ENCODE peak calls at places on chromosome 10, in seven cellular contexts. M is KBM-7, K is IMR-90, L is AG09309, A is fibroblast of lung, Z is CMK, G is RPMI7951. I is an unnamed sample.

GRCh38 chr10:17335065-17335464 is 107.0 kb downstream of the VIM start:
- DNase-seq in L (peak), A (peak), K (peak), Z (no peak), M (no peak), G (peak), I (no peak)

GRCh38 chr10:89295597-89295996 is 6.2 kb upstream of the IFIT2 start:
- DNase-seq in A (peak), K (peak), L (no peak), G (no peak), M (peak), Z (no peak), I (no peak)

GRCh38 chr10:123858907-123859650 is 32.5 kb downstream of the CPXM2 start:
- DNase-seq in Z (no peak), G (no peak), M (no peak), K (no peak), L (no peak), A (no peak), I (no peak)

GRCh38 chr10:46558411-46559185 is 2.1 kb upstream of the GPRIN2 start:
- DNase-seq in L (no peak), K (no peak), G (no peak), M (no peak), Z (no peak), A (no peak), I (peak)

GRCh38 chr10:7515549-7515948 is 104.7 kb upstream of the SFMBT2 start:
- DNase-seq in Z (no peak), L (no peak), G (no peak), K (no peak), M (no peak), A (no peak), I (no peak)

GRCh38 chr10:28681345-28681763 is 4.0 kb downstream of the BAMBI start:
- DNase-seq in A (peak), M (no peak), G (peak), L (no peak), K (no peak), Z (no peak), I (no peak)

GRCh38 chr10:89392974-89393373 is 551 bp downstream of the IFIT1 start:
- DNase-seq in Z (no peak), L (peak), A (peak), K (peak), G (peak), M (peak), I (no peak)

GRCh38 chr10:48792687-48793096 is 108.0 kb downstream of the WDFY4 start:
- DNase-seq in G (peak), K (peak), L (peak), M (peak), A (peak), Z (no peak), I (no peak)

GRCh38 chr10:12681250-12681649 is 320.3 kb downstream of the CCDC3 start:
- DNase-seq in K (no peak), Z (no peak), M (no peak), L (no peak), A (no peak), G (no peak), I (no peak)

GRCh38 chr10:16822726-16823360 is 5.6 kb upstream of the RSU1 start:
- DNase-seq in G (no peak), K (no peak), Z (no peak), M (no peak), A (no peak), L (no peak), I (no peak)

GRCh38 chr10:95220539-95220938 is 26.5 kb downstream of the ACSM6 start:
- DNase-seq in Z (no peak), L (no peak), K (no peak), G (no peak), M (no peak), A (no peak), I (no peak)

GRCh38 chr10:92696606-92697383 is 7.0 kb downstream of the HHEX start:
- DNase-seq in K (no peak), Z (no peak), A (no peak), M (no peak), L (no peak), G (no peak), I (no peak)

GRCh38 chr10:132098539-132099421 is 33.0 kb downstream of the JAKMIP3 start:
- DNase-seq in A (no peak), Z (no peak), G (no peak), K (no peak), L (no peak), M (no peak), I (no peak)

GRCh38 chr10:133365461-133366129 is 7.6 kb downstream of the ECHS1 start:
- DNase-seq in L (no peak), A (no peak), K (no peak), G (no peak), M (no peak), Z (no peak), I (no peak)

GRCh38 chr10:104591451-104591850 is 49.6 kb upstream of the SORCS3 start:
- DNase-seq in G (no peak), A (no peak), L (no peak), Z (no peak), K (no peak), M (no peak), I (no peak)

GRCh38 chr10:110216240-110216639 is 8.8 kb downstream of the MXI1 start:
- DNase-seq in L (no peak), G (no peak), M (no peak), K (no peak), Z (no peak), A (no peak), I (no peak)

GRCh38 chr10:42690449-42691360 is 52.3 kb upstream of the ZNF33B start:
- DNase-seq in G (peak), Z (no peak), A (no peak), L (no peak), M (no peak), K (no peak), I (peak)

GRCh38 chr10:127878474-127879055 is 14.2 kb downstream of the CLRN3 start:
- DNase-seq in K (no peak), Z (no peak), G (no peak), A (no peak), M (no peak), L (no peak), I (no peak)